ENCODE peak calls at places on chromosomes 1 and 21, in four cellular contexts. M, Y, V and F are unnamed samples.

GRCh38 chr1:176119549-176119948 is 87.5 kb downstream of the COP1 start:
- DNase-seq in M (no peak), Y (no peak), V (no peak), F (no peak)

GRCh38 chr1:177008653-177009052 is 155.9 kb downstream of the ASTN1 start:
- DNase-seq in M (no peak), Y (no peak), V (no peak), F (no peak)

GRCh38 chr1:204819495-204819894 is 51.2 kb upstream of the NFASC start:
- DNase-seq in M (no peak), Y (no peak), V (no peak), F (no peak)

GRCh38 chr21:37350472-37350871 is 16.1 kb upstream of the DYRK1A start:
- DNase-seq in M (no peak), Y (no peak), V (no peak), F (no peak)

GRCh38 chr1:33049381-33049780 is 12.7 kb upstream of the AK2 start:
- DNase-seq in M (no peak), Y (no peak), V (no peak), F (no peak)

GRCh38 chr1:231059566-231060193 is 19.6 kb upstream of the FAM89A start:
- DNase-seq in M (no peak), Y (no peak), V (no peak), F (peak)

GRCh38 chr1:78437393-78437792 is 53.4 kb upstream of the PTGFR start:
- DNase-seq in M (no peak), Y (no peak), V (no peak), F (no peak)

GRCh38 chr1:89646259-89646658 is 13.3 kb downstream of the LRRC8C start:
- DNase-seq in M (no peak), Y (no peak), V (no peak), F (no peak)

GRCh38 chr1:162561616-162562451 is at the start of gene UAP1:
- DNase-seq in M (peak), Y (peak), V (no peak), F (no peak)

GRCh38 chr1:12179111-12179519 is 12.3 kb downstream of the TNFRSF1B start:
- DNase-seq in M (no peak), Y (no peak), V (peak), F (no peak)

GRCh38 chr1:178485467-178486098 is 11.2 kb downstream of the CLEC20A start:
- DNase-seq in M (no peak), Y (no peak), V (no peak), F (no peak)

GRCh38 chr1:240122639-240123604 is 31.2 kb downstream of the FMN2 start:
- DNase-seq in M (no peak), Y (no peak), V (no peak), F (no peak)

GRCh38 chr1:23459338-23459757 is 24.6 kb downstream of the ASAP3 start:
- DNase-seq in M (no peak), Y (no peak), V (no peak), F (no peak)

GRCh38 chr1:231856894-231857293 is 230.3 kb downstream of the DISC1 start:
- DNase-seq in M (no peak), Y (no peak), V (no peak), F (no peak)

GRCh38 chr1:19044975-19045831 is 88.7 kb upstream of the IFFO2 start:
- DNase-seq in M (peak), Y (no peak), V (no peak), F (no peak)